ENCODE peak calls at places on chromosomes 1 and 21, in eight cellular contexts. Y is upper lobe of left lung, R is vagina, L is stomach, F is K562, D is prostate gland, G is SK-N-SH, A is transverse colon. W is an unnamed sample.

GRCh38 chr1:98920441-98921110 is 84.1 kb downstream of the PLPPR5 start:
- DNase-seq in Y (no peak), R (no peak), L (no peak), F (no peak), D (no peak), G (no peak), A (no peak), W (no peak)

GRCh38 chr1:166080965-166081870 is 85.6 kb downstream of the FAM78B start:
- DNase-seq in Y (no peak), R (peak; percentile 64), L (no peak), F (no peak), D (no peak), G (no peak), A (no peak), W (no peak)

GRCh38 chr1:61284933-61285332 is 202.6 kb downstream of the NFIA start:
- DNase-seq in Y (no peak), R (no peak), L (no peak), F (no peak), D (no peak), G (no peak), A (no peak), W (no peak)

GRCh38 chr21:29436143-29436542 is 137.4 kb downstream of the BACH1 start:
- DNase-seq in Y (no peak), R (no peak), L (no peak), F (no peak), D (peak; percentile 9), G (no peak), A (no peak), W (peak; percentile 70)

GRCh38 chr1:54124472-54124871 is 28.3 kb downstream of the CDCP2 start:
- DNase-seq in Y (no peak), R (no peak), L (peak; percentile 53), F (no peak), D (no peak), G (no peak), A (peak; percentile 56), W (peak; percentile 45)

GRCh38 chr1:231985624-231986023 is 359.0 kb downstream of the DISC1 start:
- DNase-seq in Y (no peak), R (no peak), L (no peak), F (no peak), D (no peak), G (no peak), A (no peak), W (no peak)

GRCh38 chr1:240122639-240123604 is 31.2 kb downstream of the FMN2 start:
- DNase-seq in Y (no peak), R (no peak), L (no peak), F (no peak), D (no peak), G (no peak), A (peak; percentile 53), W (no peak)

GRCh38 chr1:209643295-209644020 is 8.8 kb downstream of the LAMB3 start:
- DNase-seq in Y (no peak), R (no peak), L (no peak), F (no peak), D (no peak), G (no peak), A (no peak), W (no peak)

GRCh38 chr1:202159534-202160371 is 649 bp downstream of the PTPN7 start:
- DNase-seq in Y (no peak), R (no peak), L (no peak), F (peak; percentile 63), D (no peak), G (no peak), A (peak; percentile 60), W (peak; percentile 90)

GRCh38 chr1:15153842-15154479 is 414 bp downstream of the TMEM51 start:
- DNase-seq in Y (peak; percentile 93), R (no peak), L (peak; percentile 73), F (peak; percentile 82), D (peak; percentile 39), G (peak; percentile 84), A (peak; percentile 81), W (peak; percentile 81)

GRCh38 chr1:3312894-3313578 is 141.4 kb upstream of the ARHGEF16 start:
- DNase-seq in Y (peak; percentile 91), R (no peak), L (peak; percentile 88), F (peak; percentile 80), D (peak; percentile 76), G (no peak), A (peak; percentile 81), W (no peak)

GRCh38 chr1:3314561-3315271 is 139.7 kb upstream of the ARHGEF16 start:
- DNase-seq in Y (no peak), R (no peak), L (no peak), F (no peak), D (no peak), G (no peak), A (no peak), W (no peak)

GRCh38 chr1:3315399-3315798 is 139.1 kb upstream of the ARHGEF16 start:
- DNase-seq in Y (no peak), R (no peak), L (no peak), F (no peak), D (no peak), G (no peak), A (no peak), W (no peak)

GRCh38 chr1:3312310-3312734 is 142.1 kb upstream of the ARHGEF16 start:
- DNase-seq in Y (no peak), R (no peak), L (no peak), F (no peak), D (no peak), G (no peak), A (no peak), W (no peak)

GRCh38 chr1:3313579-3313955 is 140.9 kb upstream of the ARHGEF16 start:
- DNase-seq in Y (peak; percentile 89), R (no peak), L (peak; percentile 88), F (no peak), D (peak; percentile 81), G (no peak), A (peak; percentile 71), W (no peak)
- H3K9me3 ChIP-seq in Y (no peaks in the 10 kb centered on the region), R (no peaks in the 10 kb centered on the region), L (no peaks in the 10 kb centered on the region), F (no peaks in the 10 kb centered on the region), D (no peaks in the 10 kb centered on the region), G (no peaks in the 10 kb centered on the region), A (no peaks in the 10 kb centered on the region), W (peaks cover 13% of the 10 kb centered on the region)

GRCh38 chr1:185241127-185241526 is 75.9 kb downstream of the IVNS1ABP start:
- DNase-seq in Y (no peak), R (no peak), L (no peak), F (no peak), D (no peak), G (no peak), A (no peak), W (no peak)

GRCh38 chr1:185239861-185240260 is 77.2 kb downstream of the IVNS1ABP start:
- DNase-seq in Y (no peak), R (no peak), L (no peak), F (no peak), D (no peak), G (no peak), A (no peak), W (no peak)

GRCh38 chr1:185244015-185244747 is 72.9 kb downstream of the IVNS1ABP start:
- DNase-seq in Y (no peak), R (no peak), L (no peak), F (no peak), D (no peak), G (no peak), A (no peak), W (no peak)

GRCh38 chr1:185232874-185233273 is 75.9 kb downstream of the SWT1 start:
- DNase-seq in Y (no peak), R (no peak), L (no peak), F (no peak), D (no peak), G (no peak), A (no peak), W (no peak)

GRCh38 chr1:185238447-185238846 is 78.6 kb downstream of the IVNS1ABP start:
- DNase-seq in Y (no peak), R (no peak), L (no peak), F (no peak), D (no peak), G (no peak), A (no peak), W (no peak)
- TF ChIP-seq CTCF in Y (no peak), R (no peak), L (no peak), F (peak; percentile 33), D (no peak), G (peak; percentile 48), A (no peak), W (no peak)

GRCh38 chr1:92439291-92439690 is 47.4 kb downstream of the GFI1 start:
- DNase-seq in Y (no peak), R (no peak), L (no peak), F (no peak), D (no peak), G (no peak), A (no peak), W (no peak)

GRCh38 chr1:92444351-92444750 is 42.4 kb downstream of the GFI1 start:
- DNase-seq in Y (no peak), R (no peak), L (no peak), F (no peak), D (no peak), G (no peak), A (no peak), W (no peak)

GRCh38 chr1:92443893-92444292 is 42.8 kb downstream of the GFI1 start:
- DNase-seq in Y (no peak), R (no peak), L (no peak), F (no peak), D (no peak), G (no peak), A (no peak), W (no peak)

GRCh38 chr1:92442351-92442750 is 44.4 kb downstream of the GFI1 start:
- DNase-seq in Y (no peak), R (no peak), L (no peak), F (no peak), D (no peak), G (no peak), A (no peak), W (no peak)

DNA sequence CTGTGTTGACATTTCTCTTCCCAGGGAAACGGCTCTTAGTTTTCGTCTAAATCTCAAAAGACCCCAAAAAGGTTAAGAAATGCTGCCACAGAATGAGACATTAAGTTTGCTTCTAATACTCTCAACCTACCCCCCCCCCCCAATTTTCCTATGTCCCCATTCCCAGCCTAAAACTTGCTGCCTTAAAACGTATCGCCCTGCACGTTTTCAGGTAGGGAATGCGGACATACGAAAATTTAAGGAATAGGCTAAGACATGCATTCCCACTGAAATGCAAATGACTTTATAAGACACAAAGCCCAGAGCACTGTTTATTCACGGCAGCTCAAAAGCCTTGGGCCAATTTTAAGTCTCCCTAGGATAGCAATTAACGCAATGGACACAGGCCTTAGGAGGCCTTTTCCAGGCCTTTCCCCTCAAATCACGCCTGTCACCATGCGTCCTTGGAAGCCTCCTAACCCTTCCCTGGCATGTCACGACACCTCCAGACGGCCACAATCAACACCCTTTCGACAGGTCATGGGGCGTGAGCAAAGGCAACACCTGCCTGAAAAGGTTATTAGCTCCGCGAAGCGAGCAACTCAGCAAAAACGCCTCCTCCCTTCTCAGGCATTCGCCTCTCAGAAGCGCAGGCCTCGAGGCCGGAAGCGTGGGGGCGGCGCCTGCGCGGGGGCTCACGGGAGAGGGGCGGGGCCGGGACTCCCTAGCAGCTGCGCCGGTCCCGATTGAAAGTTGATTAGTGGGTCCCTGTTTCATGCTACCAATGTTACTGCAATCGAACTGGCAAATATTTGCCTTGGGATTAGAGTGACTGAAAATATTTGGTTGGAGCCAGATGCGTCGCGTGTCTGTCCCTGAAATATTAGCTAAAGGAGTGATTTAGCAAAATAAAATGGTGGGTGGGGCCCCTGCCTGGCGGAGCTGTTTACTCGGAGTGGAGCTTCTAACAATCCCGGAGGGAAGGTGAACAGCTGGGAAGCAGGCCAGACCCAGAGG is 45.1 kb downstream of the GFI1 start:
- DNase-seq in Y (peak; percentile 72), R (no peak), L (peak; percentile 61), F (peak; percentile 19), D (peak; percentile 7), G (no peak), A (peak; percentile 68), W (no peak)
- TF ChIP-seq POLR2AphosphoS5 in Y (no peak), R (no peak), L (peak; percentile 32), F (no peak), D (peak; percentile 14), G (no peak), A (no peak), W (no peak)

GRCh38 chr1:248739580-248740205 is 15.9 kb downstream of the LYPD8 start:
- DNase-seq in Y (no peak), R (no peak), L (no peak), F (peak; percentile 5), D (no peak), G (no peak), A (no peak), W (no peak)
- H3K9me3 ChIP-seq in Y (no peaks in the 10 kb centered on the region), R (no peaks in the 10 kb centered on the region), L (peaks cover 7% of the 10 kb centered on the region), F (no peaks in the 10 kb centered on the region), D (no peaks in the 10 kb centered on the region), G (no peaks in the 10 kb centered on the region), A (no peaks in the 10 kb centered on the region), W (no peaks in the 10 kb centered on the region)